ENCODE peak calls at places on chromosomes 2 and 18, in nine cellular contexts. One of them, this sample, is unnamed.

GRCh38 chr2:134218928-134219707 is 34.8 kb upstream of the MGAT5 start:
- DNase-seq in right atrium auricular region: no peak
- DNase-seq in WERI-Rb-1: no peak
- DNase-seq in transverse colon: peak
- DNase-seq in left ventricle myocardium inferior: no peak
- DNase-seq in pancreas: no peak
- DNase-seq in cardiac fibroblast: no peak
- DNase-seq in cardiac muscle cell: no peak
- DNase-seq in GM23338: no peak
- DNase-seq in this sample: no peak

GRCh38 chr2:234375481-234375880 is 121.4 kb downstream of the ARL4C start:
- DNase-seq in right atrium auricular region: no peak
- DNase-seq in WERI-Rb-1: no peak
- DNase-seq in transverse colon: no peak
- DNase-seq in left ventricle myocardium inferior: no peak
- DNase-seq in pancreas: no peak
- DNase-seq in cardiac fibroblast: no peak
- DNase-seq in cardiac muscle cell: no peak
- DNase-seq in GM23338: no peak
- DNase-seq in this sample: no peak

GRCh38 chr18:9608298-9608697 is 6.1 kb downstream of the PPP4R1 start:
- DNase-seq in right atrium auricular region: no peak
- DNase-seq in WERI-Rb-1: no peak
- DNase-seq in transverse colon: no peak
- DNase-seq in left ventricle myocardium inferior: no peak
- DNase-seq in pancreas: no peak
- DNase-seq in cardiac fibroblast: peak
- DNase-seq in cardiac muscle cell: no peak
- DNase-seq in GM23338: no peak
- DNase-seq in this sample: no peak

GRCh38 chr2:183390109-183390508 is 265.9 kb downstream of the NUP35 start:
- DNase-seq in right atrium auricular region: no peak
- DNase-seq in WERI-Rb-1: no peak
- DNase-seq in transverse colon: no peak
- DNase-seq in left ventricle myocardium inferior: no peak
- DNase-seq in pancreas: no peak
- DNase-seq in cardiac fibroblast: no peak
- DNase-seq in cardiac muscle cell: no peak
- DNase-seq in GM23338: no peak
- DNase-seq in this sample: no peak

GRCh38 chr18:59395226-59396175 is 36.4 kb upstream of the LMAN1 start:
- DNase-seq in right atrium auricular region: no peak
- DNase-seq in WERI-Rb-1: no peak
- DNase-seq in transverse colon: no peak
- DNase-seq in left ventricle myocardium inferior: no peak
- DNase-seq in pancreas: no peak
- DNase-seq in cardiac fibroblast: no peak
- DNase-seq in cardiac muscle cell: no peak
- DNase-seq in GM23338: peak
- DNase-seq in this sample: no peak

GRCh38 chr18:78984941-78985784 is 5.5 kb downstream of the SALL3 start:
- DNase-seq in right atrium auricular region: no peak
- DNase-seq in WERI-Rb-1: peak
- DNase-seq in transverse colon: no peak
- DNase-seq in left ventricle myocardium inferior: no peak
- DNase-seq in pancreas: no peak
- DNase-seq in cardiac fibroblast: peak
- DNase-seq in cardiac muscle cell: peak
- DNase-seq in GM23338: peak
- DNase-seq in this sample: no peak

GRCh38 chr18:31684279-31685096 is at the start of gene B4GALT6:
- DNase-seq in right atrium auricular region: no peak
- DNase-seq in WERI-Rb-1: peak
- DNase-seq in transverse colon: peak
- DNase-seq in left ventricle myocardium inferior: no peak
- DNase-seq in pancreas: peak
- DNase-seq in cardiac fibroblast: peak
- DNase-seq in cardiac muscle cell: peak
- DNase-seq in GM23338: peak
- DNase-seq in this sample: no peak

GRCh38 chr2:236816197-236817170 is 246.9 kb downstream of the ACKR3 start:
- DNase-seq in right atrium auricular region: peak
- DNase-seq in WERI-Rb-1: no peak
- DNase-seq in transverse colon: no peak
- DNase-seq in left ventricle myocardium inferior: no peak
- DNase-seq in pancreas: no peak
- DNase-seq in cardiac fibroblast: no peak
- DNase-seq in cardiac muscle cell: no peak
- DNase-seq in GM23338: no peak
- DNase-seq in this sample: no peak

GRCh38 chr18:10405014-10405493 is 49.4 kb upstream of the APCDD1 start:
- DNase-seq in right atrium auricular region: no peak
- DNase-seq in WERI-Rb-1: no peak
- DNase-seq in transverse colon: no peak
- DNase-seq in left ventricle myocardium inferior: no peak
- DNase-seq in pancreas: no peak
- DNase-seq in cardiac fibroblast: no peak
- DNase-seq in cardiac muscle cell: no peak
- DNase-seq in GM23338: no peak
- DNase-seq in this sample: no peak

GRCh38 chr18:41311571-41312240 is 643.3 kb upstream of the PIK3C3 start:
- DNase-seq in right atrium auricular region: no peak
- DNase-seq in WERI-Rb-1: no peak
- DNase-seq in transverse colon: no peak
- DNase-seq in left ventricle myocardium inferior: no peak
- DNase-seq in pancreas: no peak
- DNase-seq in cardiac fibroblast: no peak
- DNase-seq in cardiac muscle cell: no peak
- DNase-seq in GM23338: peak
- DNase-seq in this sample: no peak

GRCh38 chr18:68733693-68734092 is 18.8 kb upstream of the TMX3 start:
- DNase-seq in right atrium auricular region: no peak
- DNase-seq in WERI-Rb-1: no peak
- DNase-seq in transverse colon: no peak
- DNase-seq in left ventricle myocardium inferior: no peak
- DNase-seq in pancreas: no peak
- DNase-seq in cardiac fibroblast: peak
- DNase-seq in cardiac muscle cell: no peak
- DNase-seq in GM23338: peak
- DNase-seq in this sample: no peak

GRCh38 chr18:11407900-11408299 is 201.5 kb upstream of the SLC35G4 start:
- DNase-seq in right atrium auricular region: no peak
- DNase-seq in WERI-Rb-1: no peak
- DNase-seq in transverse colon: no peak
- DNase-seq in left ventricle myocardium inferior: no peak
- DNase-seq in pancreas: no peak
- DNase-seq in cardiac fibroblast: peak
- DNase-seq in cardiac muscle cell: no peak
- DNase-seq in GM23338: no peak
- DNase-seq in this sample: no peak

GRCh38 chr2:36952748-36953197 is 13.6 kb downstream of the STRN start:
- DNase-seq in right atrium auricular region: no peak
- DNase-seq in WERI-Rb-1: no peak
- DNase-seq in transverse colon: no peak
- DNase-seq in left ventricle myocardium inferior: no peak
- DNase-seq in pancreas: no peak
- DNase-seq in cardiac fibroblast: no peak
- DNase-seq in cardiac muscle cell: no peak
- DNase-seq in GM23338: peak
- DNase-seq in this sample: no peak

GRCh38 chr2:158745067-158745865 is 49.9 kb upstream of the DAPL1 start:
- DNase-seq in right atrium auricular region: no peak
- DNase-seq in WERI-Rb-1: peak
- DNase-seq in transverse colon: peak
- DNase-seq in left ventricle myocardium inferior: peak
- DNase-seq in pancreas: peak
- DNase-seq in cardiac fibroblast: peak
- DNase-seq in cardiac muscle cell: peak
- DNase-seq in GM23338: peak
- DNase-seq in this sample: no peak

GRCh38 chr2:239806758-239807434 is 218.2 kb downstream of the NDUFA10 start:
- DNase-seq in right atrium auricular region: peak
- DNase-seq in WERI-Rb-1: no peak
- DNase-seq in transverse colon: no peak
- DNase-seq in left ventricle myocardium inferior: no peak
- DNase-seq in pancreas: no peak
- DNase-seq in cardiac fibroblast: no peak
- DNase-seq in cardiac muscle cell: no peak
- DNase-seq in GM23338: no peak
- DNase-seq in this sample: no peak

GRCh38 chr2:216970369-216970915 is 110.6 kb upstream of the TNP1 start:
- DNase-seq in right atrium auricular region: peak
- DNase-seq in WERI-Rb-1: no peak
- DNase-seq in transverse colon: no peak
- DNase-seq in left ventricle myocardium inferior: no peak
- DNase-seq in pancreas: no peak
- DNase-seq in cardiac fibroblast: no peak
- DNase-seq in cardiac muscle cell: no peak
- DNase-seq in GM23338: no peak
- DNase-seq in this sample: no peak

GRCh38 chr2:46803911-46804670 is 111.5 kb downstream of the MCFD2 start:
- DNase-seq in right atrium auricular region: peak
- DNase-seq in WERI-Rb-1: no peak
- DNase-seq in transverse colon: no peak
- DNase-seq in left ventricle myocardium inferior: no peak
- DNase-seq in pancreas: no peak
- DNase-seq in cardiac fibroblast: peak
- DNase-seq in cardiac muscle cell: no peak
- DNase-seq in GM23338: no peak
- DNase-seq in this sample: no peak

GRCh38 chr2:234999740-235000425 is 48.1 kb downstream of the SH3BP4 start:
- DNase-seq in right atrium auricular region: no peak
- DNase-seq in WERI-Rb-1: no peak
- DNase-seq in transverse colon: no peak
- DNase-seq in left ventricle myocardium inferior: no peak
- DNase-seq in pancreas: no peak
- DNase-seq in cardiac fibroblast: no peak
- DNase-seq in cardiac muscle cell: no peak
- DNase-seq in GM23338: no peak
- DNase-seq in this sample: no peak

GRCh38 chr2:72145658-72146329 is 1.9 kb downstream of the CYP26B1 start:
- DNase-seq in right atrium auricular region: peak
- DNase-seq in WERI-Rb-1: peak
- DNase-seq in transverse colon: no peak
- DNase-seq in left ventricle myocardium inferior: peak
- DNase-seq in pancreas: no peak
- DNase-seq in cardiac fibroblast: no peak
- DNase-seq in cardiac muscle cell: no peak
- DNase-seq in GM23338: peak
- DNase-seq in this sample: no peak
- H3K4me3 ChIP-seq in right atrium auricular region: peak
- H3K4me3 ChIP-seq in WERI-Rb-1: peak
- H3K4me3 ChIP-seq in transverse colon: no peak
- H3K4me3 ChIP-seq in left ventricle myocardium inferior: peak
- H3K4me3 ChIP-seq in pancreas: no peak
- H3K4me3 ChIP-seq in cardiac fibroblast: peak
- H3K4me3 ChIP-seq in cardiac muscle cell: peak
- H3K4me3 ChIP-seq in GM23338: peak
- H3K4me3 ChIP-seq in this sample: peak

GRCh38 chr18:63368611-63369010 is 1.6 kb upstream of the KDSR start:
- DNase-seq in right atrium auricular region: no peak
- DNase-seq in WERI-Rb-1: no peak
- DNase-seq in transverse colon: no peak
- DNase-seq in left ventricle myocardium inferior: no peak
- DNase-seq in pancreas: no peak
- DNase-seq in cardiac fibroblast: peak
- DNase-seq in cardiac muscle cell: no peak
- DNase-seq in GM23338: no peak
- DNase-seq in this sample: no peak
- H3K4me3 ChIP-seq in right atrium auricular region: no peak
- H3K4me3 ChIP-seq in WERI-Rb-1: no peak
- H3K4me3 ChIP-seq in transverse colon: no peak
- H3K4me3 ChIP-seq in left ventricle myocardium inferior: peak
- H3K4me3 ChIP-seq in pancreas: no peak
- H3K4me3 ChIP-seq in cardiac fibroblast: no peak
- H3K4me3 ChIP-seq in cardiac muscle cell: no peak
- H3K4me3 ChIP-seq in GM23338: peak
- H3K4me3 ChIP-seq in this sample: peak

DNA sequence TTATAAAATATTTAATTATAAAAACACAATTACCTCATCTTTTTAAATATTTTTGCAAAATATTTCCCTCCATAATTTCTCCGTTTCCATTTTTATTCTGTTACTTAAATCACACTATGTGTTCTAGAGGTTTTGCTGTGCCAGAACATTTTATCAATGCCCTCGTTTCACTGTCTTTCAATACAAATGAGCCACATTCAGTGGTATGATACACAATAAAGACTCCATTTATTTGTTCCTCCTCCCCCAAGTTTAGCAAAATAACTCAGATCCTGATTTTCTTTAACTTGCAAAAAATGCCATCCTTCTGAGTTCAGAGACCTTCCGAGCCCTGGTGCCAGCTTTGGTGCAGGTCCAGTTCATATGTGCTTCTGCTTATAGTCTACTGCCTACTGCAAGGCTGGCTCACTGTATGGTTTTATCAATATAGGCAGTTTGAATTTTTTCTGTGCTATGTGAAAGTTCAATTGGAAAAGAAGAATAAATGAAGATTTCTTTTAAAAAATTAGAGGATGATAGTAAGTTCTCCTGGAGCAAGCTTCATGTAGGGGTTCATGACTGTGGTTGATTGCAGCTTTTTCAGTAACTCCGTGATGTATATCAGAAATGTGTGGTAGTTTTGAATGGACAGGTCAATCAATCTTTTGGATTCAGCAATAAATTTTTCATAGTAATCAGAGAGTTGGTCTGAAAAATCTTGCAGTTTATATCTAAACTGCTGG is 42.5 kb downstream of the APOB start:
- DNase-seq in right atrium auricular region: no peak
- DNase-seq in WERI-Rb-1: no peak
- DNase-seq in transverse colon: no peak
- DNase-seq in left ventricle myocardium inferior: no peak
- DNase-seq in pancreas: no peak
- DNase-seq in cardiac fibroblast: no peak
- DNase-seq in cardiac muscle cell: no peak
- DNase-seq in GM23338: no peak
- DNase-seq in this sample: no peak
- H3K4me3 ChIP-seq in right atrium auricular region: no peak
- H3K4me3 ChIP-seq in WERI-Rb-1: no peak
- H3K4me3 ChIP-seq in transverse colon: no peak
- H3K4me3 ChIP-seq in left ventricle myocardium inferior: no peak
- H3K4me3 ChIP-seq in pancreas: no peak
- H3K4me3 ChIP-seq in cardiac fibroblast: no peak
- H3K4me3 ChIP-seq in cardiac muscle cell: no peak
- H3K4me3 ChIP-seq in GM23338: no peak
- H3K4me3 ChIP-seq in this sample: no peak

GRCh38 chr2:130185436-130185835 is 3.4 kb downstream of the MZT2B start:
- DNase-seq in right atrium auricular region: no peak
- DNase-seq in WERI-Rb-1: no peak
- DNase-seq in transverse colon: no peak
- DNase-seq in left ventricle myocardium inferior: no peak
- DNase-seq in pancreas: no peak
- DNase-seq in cardiac fibroblast: no peak
- DNase-seq in cardiac muscle cell: no peak
- DNase-seq in GM23338: no peak
- DNase-seq in this sample: no peak
- H3K4me3 ChIP-seq in right atrium auricular region: no peak
- H3K4me3 ChIP-seq in WERI-Rb-1: no peak
- H3K4me3 ChIP-seq in transverse colon: no peak
- H3K4me3 ChIP-seq in left ventricle myocardium inferior: no peak
- H3K4me3 ChIP-seq in pancreas: no peak
- H3K4me3 ChIP-seq in cardiac fibroblast: no peak
- H3K4me3 ChIP-seq in cardiac muscle cell: no peak
- H3K4me3 ChIP-seq in GM23338: no peak
- H3K4me3 ChIP-seq in this sample: no peak